ENCODE peak calls at places on chromosomes 6 and 20, in eight cellular contexts. K is H4; E is T-cell; J is OCI-LY7; C is activated naive CD8-positive, alpha-beta T cell treated with anti-CD3 and anti-CD28 coated beads, Interleukin-2, amount 10 ng/mL, durations not matched to agents 7 days and 5 days; V is stimulated activated CD8-positive, alpha-beta memory T cell treated with anti-CD3 and anti-CD28 coated beads, Interleukin-12 subunit alpha, Interleukin-12 subunit beta, amount 100 ng/mL, for 4 hours; Q is neural crest cell; M is left ventricle myocardium inferior. T is an unnamed sample.

GRCh38 chr20:32516985-32517873 is 67.9 kb downstream of the NOL4L start:
- DNase-seq in M (no peak), E (no peak), Q (no peak), V (no peak), C (no peak), J (no peak), K (peak), T (no peak)

GRCh38 chr6:21740719-21741118 is 147.2 kb downstream of the SOX4 start:
- DNase-seq in Q (no peak), C (no peak), J (no peak), V (no peak), K (no peak), E (no peak), M (no peak), T (no peak)

GRCh38 chr6:30562470-30563425 is 5.7 kb downstream of the PRR3 start:
- DNase-seq in Q (no peak), C (no peak), J (no peak), K (no peak), E (no peak), V (no peak), M (no peak), T (no peak)

GRCh38 chr6:23213651-23214050 is 644.3 kb downstream of the HDGFL1 start:
- DNase-seq in M (no peak), Q (no peak), C (no peak), K (no peak), V (no peak), J (no peak), E (no peak), T (no peak)

GRCh38 chr20:63884506-63885263 is 10.2 kb upstream of the DNAJC5 start:
- DNase-seq in J (no peak), K (no peak), E (no peak), C (no peak), Q (no peak), M (peak), V (no peak), T (no peak)

GRCh38 chr20:14055127-14055742 is 59.9 kb downstream of the MACROD2 start:
- DNase-seq in E (no peak), C (no peak), K (peak), J (peak), Q (peak), V (no peak), M (no peak), T (no peak)

GRCh38 chr6:11033825-11034224 is 10.3 kb downstream of the ELOVL2 start:
- DNase-seq in E (no peak), C (no peak), Q (no peak), V (no peak), K (no peak), J (no peak), M (no peak), T (no peak)

GRCh38 chr6:111258615-111259088 is 171.3 kb downstream of the SLC16A10 start:
- DNase-seq in E (no peak), V (no peak), J (no peak), M (no peak), C (no peak), K (peak), Q (no peak), T (no peak)

GRCh38 chr6:110435052-110435602 is 19.8 kb upstream of the DDO start:
- DNase-seq in E (no peak), K (no peak), J (no peak), M (no peak), Q (no peak), V (no peak), C (no peak), T (no peak)

GRCh38 chr20:12925214-12925755 is 83.5 kb upstream of the SPTLC3 start:
- DNase-seq in Q (peak), J (peak), E (no peak), V (no peak), M (no peak), K (peak), C (no peak), T (peak)

GRCh38 chr6:74892091-74892490 is 313.8 kb downstream of the COL12A1 start:
- DNase-seq in V (no peak), C (no peak), J (no peak), M (no peak), E (no peak), K (peak), Q (no peak), T (no peak)

GRCh38 chr6:8082954-8083858 is 19.0 kb upstream of the BLOC1S5 start:
- DNase-seq in M (no peak), C (no peak), V (no peak), J (no peak), Q (no peak), K (peak), E (no peak), T (no peak)

GRCh38 chr6:134099770-134100169 is 47.3 kb upstream of the SLC2A12 start:
- DNase-seq in C (no peak), V (no peak), E (no peak), M (no peak), J (no peak), K (no peak), Q (no peak), T (no peak)

GRCh38 chr6:79868098-79868722 is 79.1 kb downstream of the ELOVL4 start:
- DNase-seq in K (peak), V (no peak), C (no peak), Q (peak), M (no peak), E (no peak), J (peak), T (no peak)

GRCh38 chr6:21597706-21598273 is 4.2 kb downstream of the SOX4 start:
- DNase-seq in Q (no peak), C (no peak), M (no peak), K (no peak), V (no peak), J (no peak), E (no peak), T (no peak)

GRCh38 chr20:2451422-2451821 is 19.2 kb downstream of the SNRPB start:
- DNase-seq in Q (no peak), V (no peak), M (no peak), C (no peak), K (no peak), E (no peak), J (no peak), T (no peak)

GRCh38 chr6:4281341-4282293 is 146.2 kb upstream of the ECI2 start:
- DNase-seq in V (no peak), E (no peak), J (peak), K (no peak), C (peak), M (peak), Q (peak), T (peak)

GRCh38 chr6:11767458-11767857 is 11.1 kb downstream of the ADTRP start:
- DNase-seq in M (no peak), J (no peak), E (no peak), Q (no peak), C (no peak), K (no peak), V (no peak), T (no peak)

GRCh38 chr6:118080547-118080946 is 173.5 kb downstream of the SLC35F1 start:
- DNase-seq in M (no peak), E (no peak), V (no peak), C (no peak), J (no peak), Q (no peak), K (no peak), T (no peak)

GRCh38 chr6:146857960-146858308 is 259.2 kb downstream of the ADGB start:
- DNase-seq in J (no peak), K (no peak), E (no peak), V (no peak), Q (no peak), C (no peak), M (no peak), T (no peak)

GRCh38 chr6:44038543-44039065 is 88.6 kb downstream of the MRPL14 start:
- DNase-seq in J (no peak), M (no peak), V (no peak), Q (no peak), E (no peak), K (no peak), C (peak), T (no peak)

GRCh38 chr6:34248198-34248726 is 544 bp downstream of the SMIM29 start:
- DNase-seq in V (no peak), C (peak), E (no peak), K (no peak), M (peak), J (peak), Q (peak), T (peak)

GRCh38 chr6:166949533-166950442 is 6.6 kb downstream of the RNASET2 start:
- DNase-seq in J (peak), V (no peak), E (no peak), M (no peak), Q (no peak), C (no peak), K (no peak), T (no peak)

GRCh38 chr20:57695012-57695411 is 14.8 kb downstream of the PMEPA1 start:
- DNase-seq in V (no peak), K (no peak), C (no peak), J (no peak), M (no peak), Q (no peak), E (no peak), T (no peak)

GRCh38 chr20:924639-925038 is 8.5 kb upstream of the ANGPT4 start:
- DNase-seq in Q (no peak), E (no peak), V (no peak), M (no peak), C (no peak), K (peak), J (no peak), T (no peak)

GRCh38 chr6:130529569-130530149 is 163.8 kb downstream of the TMEM200A start:
- DNase-seq in C (no peak), E (no peak), Q (no peak), J (no peak), M (no peak), V (no peak), K (no peak), T (no peak)

GRCh38 chr6:83546636-83547035 is 34.3 kb downstream of the PRSS35 start:
- DNase-seq in J (no peak), M (no peak), E (no peak), Q (no peak), C (no peak), V (no peak), K (peak), T (no peak)

GRCh38 chr20:14709439-14709838 is 372.0 kb upstream of the FLRT3 start:
- DNase-seq in K (no peak), C (no peak), J (no peak), V (no peak), E (no peak), M (no peak), Q (no peak), T (no peak)

GRCh38 chr20:51732454-51732791 is 35.8 kb downstream of the ATP9A start:
- DNase-seq in V (no peak), Q (no peak), M (no peak), E (no peak), C (no peak), J (no peak), K (no peak), T (no peak)

GRCh38 chr6:157946053-157946617 is 35.5 kb upstream of the SYNJ2 start:
- DNase-seq in E (no peak), K (no peak), V (no peak), M (no peak), C (no peak), Q (no peak), J (no peak), T (no peak)